ENCODE peak calls at places on chromosome 14, in seven cellular contexts. One of them, this sample, is unnamed. For H3K4me1, the result is how much of the 10 kb centered on the place peaks cover.

GRCh38 chr14:76259029-76259735 is 107.5 kb downstream of the GPATCH2L start:
- DNase-seq in GM23248: peak
- DNase-seq in PC-3: no peak
- DNase-seq in OCI-LY7: no peak
- DNase-seq in SK-N-SH: no peak
- DNase-seq in GM23338: no peak
- DNase-seq in HCT116: no peak
- DNase-seq in this sample: no peak

GRCh38 chr14:91369628-91370445 is 47.8 kb downstream of the CCDC88C start:
- DNase-seq in SK-N-SH: no peak
- DNase-seq in HCT116: no peak
- DNase-seq in OCI-LY7: no peak
- DNase-seq in PC-3: peak
- DNase-seq in GM23248: peak
- DNase-seq in GM23338: no peak
- DNase-seq in this sample: no peak

GRCh38 chr14:100531152-100531551 is 56.1 kb downstream of the BEGAIN start:
- DNase-seq in PC-3: no peak
- DNase-seq in GM23248: no peak
- DNase-seq in SK-N-SH: no peak
- DNase-seq in OCI-LY7: no peak
- DNase-seq in GM23338: no peak
- DNase-seq in HCT116: no peak
- DNase-seq in this sample: no peak

GRCh38 chr14:34235635-34236300 is 226.3 kb downstream of the SPTSSA start:
- DNase-seq in GM23338: no peak
- DNase-seq in OCI-LY7: no peak
- DNase-seq in SK-N-SH: no peak
- DNase-seq in PC-3: no peak
- DNase-seq in GM23248: no peak
- DNase-seq in HCT116: no peak
- DNase-seq in this sample: no peak

GRCh38 chr14:66709292-66709691 is 201.3 kb downstream of the GPHN start:
- DNase-seq in GM23338: no peak
- DNase-seq in GM23248: peak
- DNase-seq in OCI-LY7: no peak
- DNase-seq in PC-3: peak
- DNase-seq in SK-N-SH: no peak
- DNase-seq in HCT116: peak
- DNase-seq in this sample: no peak

GRCh38 chr14:69387311-69387710 is 10.8 kb downstream of the ERH start:
- DNase-seq in PC-3: no peak
- DNase-seq in GM23338: no peak
- DNase-seq in GM23248: peak
- DNase-seq in HCT116: no peak
- DNase-seq in SK-N-SH: no peak
- DNase-seq in OCI-LY7: no peak
- DNase-seq in this sample: no peak

GRCh38 chr14:67332468-67332867 is 27.1 kb downstream of the ATP6V1D start:
- DNase-seq in SK-N-SH: no peak
- DNase-seq in PC-3: peak
- DNase-seq in HCT116: no peak
- DNase-seq in GM23248: peak
- DNase-seq in GM23338: no peak
- DNase-seq in OCI-LY7: no peak
- DNase-seq in this sample: no peak

GRCh38 chr14:72909163-72909562 is 15.3 kb upstream of the DPF3 start:
- DNase-seq in SK-N-SH: no peak
- DNase-seq in GM23338: no peak
- DNase-seq in GM23248: peak
- DNase-seq in OCI-LY7: no peak
- DNase-seq in PC-3: no peak
- DNase-seq in HCT116: no peak
- DNase-seq in this sample: no peak

GRCh38 chr14:24784981-24785380 is 151.0 kb upstream of the GZMB start:
- DNase-seq in PC-3: no peak
- DNase-seq in GM23338: no peak
- DNase-seq in OCI-LY7: no peak
- DNase-seq in SK-N-SH: no peak
- DNase-seq in GM23248: no peak
- DNase-seq in HCT116: no peak
- DNase-seq in this sample: no peak

GRCh38 chr14:82724296-82724695 is 1190.6 kb upstream of the SEL1L start:
- DNase-seq in SK-N-SH: no peak
- DNase-seq in OCI-LY7: no peak
- DNase-seq in GM23338: no peak
- DNase-seq in PC-3: peak
- DNase-seq in GM23248: no peak
- DNase-seq in HCT116: no peak
- DNase-seq in this sample: no peak

GRCh38 chr14:21234112-21234511 is 35.1 kb downstream of the HNRNPC start:
- DNase-seq in PC-3: no peak
- DNase-seq in SK-N-SH: no peak
- DNase-seq in GM23248: peak
- DNase-seq in GM23338: no peak
- DNase-seq in HCT116: no peak
- DNase-seq in OCI-LY7: no peak
- DNase-seq in this sample: no peak

GRCh38 chr14:21233457-21234076 is 35.7 kb downstream of the HNRNPC start:
- DNase-seq in SK-N-SH: no peak
- DNase-seq in OCI-LY7: peak
- DNase-seq in HCT116: no peak
- DNase-seq in GM23338: peak
- DNase-seq in PC-3: no peak
- DNase-seq in GM23248: peak
- DNase-seq in this sample: peak

GRCh38 chr14:21229821-21230220 is 39.4 kb downstream of the HNRNPC start:
- DNase-seq in HCT116: no peak
- DNase-seq in OCI-LY7: no peak
- DNase-seq in GM23338: no peak
- DNase-seq in PC-3: no peak
- DNase-seq in SK-N-SH: no peak
- DNase-seq in GM23248: no peak
- DNase-seq in this sample: no peak

GRCh38 chr14:21227981-21228380 is 41.3 kb downstream of the HNRNPC start:
- DNase-seq in SK-N-SH: no peak
- DNase-seq in OCI-LY7: no peak
- DNase-seq in GM23248: no peak
- DNase-seq in PC-3: no peak
- DNase-seq in GM23338: no peak
- DNase-seq in HCT116: no peak
- DNase-seq in this sample: no peak

GRCh38 chr14:21231020-21231652 is 38.1 kb downstream of the HNRNPC start:
- DNase-seq in OCI-LY7: no peak
- DNase-seq in PC-3: no peak
- DNase-seq in HCT116: no peak
- DNase-seq in GM23248: no peak
- DNase-seq in GM23338: no peak
- DNase-seq in SK-N-SH: no peak
- DNase-seq in this sample: no peak
- H3K4me1 ChIP-seq in OCI-LY7: under half
- H3K4me1 ChIP-seq in PC-3: under half
- H3K4me1 ChIP-seq in HCT116: under half
- H3K4me1 ChIP-seq in GM23248: under half
- H3K4me1 ChIP-seq in GM23338: under half
- H3K4me1 ChIP-seq in SK-N-SH: under half
- H3K4me1 ChIP-seq in this sample: under half

GRCh38 chr14:92748259-92749016 is at the start of gene LGMN:
- DNase-seq in PC-3: peak
- DNase-seq in HCT116: peak
- DNase-seq in OCI-LY7: peak
- DNase-seq in GM23248: peak
- DNase-seq in SK-N-SH: peak
- DNase-seq in GM23338: peak
- DNase-seq in this sample: peak
- TF ChIP-seq EZH2phosphoT487 in PC-3: no peak
- TF ChIP-seq EZH2phosphoT487 in HCT116: no peak
- TF ChIP-seq EZH2phosphoT487 in OCI-LY7: no peak
- TF ChIP-seq EZH2phosphoT487 in GM23248: no peak
- TF ChIP-seq EZH2phosphoT487 in SK-N-SH: no peak
- TF ChIP-seq EZH2phosphoT487 in GM23338: no peak
- TF ChIP-seq EZH2phosphoT487 in this sample: no peak

GRCh38 chr14:89041245-89041585 is 216.8 kb downstream of the TTC8 start:
- DNase-seq in HCT116: peak
- DNase-seq in GM23248: no peak
- DNase-seq in GM23338: no peak
- DNase-seq in OCI-LY7: no peak
- DNase-seq in SK-N-SH: peak
- DNase-seq in PC-3: peak
- DNase-seq in this sample: no peak
- H3K4me2 ChIP-seq in HCT116: peak
- H3K4me2 ChIP-seq in GM23248: peak
- H3K4me2 ChIP-seq in GM23338: peak
- H3K4me2 ChIP-seq in OCI-LY7: no peak
- H3K4me2 ChIP-seq in SK-N-SH: peak
- H3K4me2 ChIP-seq in PC-3: peak
- H3K4me2 ChIP-seq in this sample: no peak

GRCh38 chr14:93086441-93087055 is 29.2 kb downstream of the ITPK1 start:
- DNase-seq in HCT116: no peak
- DNase-seq in SK-N-SH: no peak
- DNase-seq in GM23248: no peak
- DNase-seq in OCI-LY7: no peak
- DNase-seq in GM23338: no peak
- DNase-seq in PC-3: no peak
- DNase-seq in this sample: no peak
- H3K4me1 ChIP-seq in HCT116: under half
- H3K4me1 ChIP-seq in SK-N-SH: half or more
- H3K4me1 ChIP-seq in GM23248: under half
- H3K4me1 ChIP-seq in OCI-LY7: under half
- H3K4me1 ChIP-seq in GM23338: under half
- H3K4me1 ChIP-seq in PC-3: under half
- H3K4me1 ChIP-seq in this sample: under half

DNA sequence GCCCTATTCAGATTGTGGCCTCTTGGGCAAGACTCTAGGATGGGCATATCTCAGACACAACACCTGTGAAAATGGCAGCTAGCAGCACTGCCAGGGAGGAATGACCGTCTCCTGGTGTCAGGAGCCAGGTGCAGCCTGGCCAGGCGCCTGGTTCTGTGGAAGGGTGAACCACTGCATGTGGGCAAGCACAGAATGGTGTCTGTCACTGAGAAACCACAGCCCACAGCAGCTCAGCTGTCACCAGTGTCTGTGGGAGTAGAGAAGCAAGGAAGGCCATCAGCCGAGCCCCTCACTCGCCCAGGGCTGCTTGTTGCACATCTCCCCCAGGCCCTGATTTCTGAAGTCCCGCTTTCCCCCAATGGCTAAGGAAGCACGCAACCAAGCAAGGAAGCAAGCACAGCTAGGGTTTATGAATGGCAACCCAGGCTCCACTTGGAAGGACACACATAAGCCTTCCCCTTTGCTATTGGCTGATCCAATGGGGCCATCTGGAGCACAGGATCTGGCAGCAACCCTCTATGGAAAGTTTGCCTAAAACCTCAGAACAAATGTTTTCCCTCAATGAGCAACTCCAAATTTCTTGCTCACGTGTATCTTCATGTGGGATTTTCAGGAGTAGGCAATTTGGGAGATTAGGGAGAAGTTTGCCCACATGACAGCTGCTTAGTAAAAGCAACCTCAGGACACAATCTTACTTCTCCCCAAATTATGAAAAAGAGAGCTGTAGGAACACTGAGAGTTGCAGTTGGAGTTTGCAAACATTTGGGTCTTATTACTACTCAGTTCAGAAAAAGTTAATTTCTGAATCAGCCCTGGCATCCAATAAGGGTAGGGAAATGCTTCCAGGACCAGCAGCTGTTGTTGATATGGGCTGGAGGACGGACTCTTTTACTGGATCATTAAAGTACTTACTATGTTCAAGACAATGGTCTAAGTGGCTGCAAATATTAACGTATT is 44.7 kb downstream of the GPHB5 start:
- DNase-seq in OCI-LY7: no peak
- DNase-seq in GM23338: no peak
- DNase-seq in SK-N-SH: no peak
- DNase-seq in HCT116: no peak
- DNase-seq in GM23248: peak
- DNase-seq in PC-3: no peak
- DNase-seq in this sample: no peak
- TF ChIP-seq EZH2phosphoT487 in OCI-LY7: no peak
- TF ChIP-seq EZH2phosphoT487 in GM23338: no peak
- TF ChIP-seq EZH2phosphoT487 in SK-N-SH: no peak
- TF ChIP-seq EZH2phosphoT487 in HCT116: no peak
- TF ChIP-seq EZH2phosphoT487 in GM23248: no peak
- TF ChIP-seq EZH2phosphoT487 in PC-3: no peak
- TF ChIP-seq EZH2phosphoT487 in this sample: no peak

DNA sequence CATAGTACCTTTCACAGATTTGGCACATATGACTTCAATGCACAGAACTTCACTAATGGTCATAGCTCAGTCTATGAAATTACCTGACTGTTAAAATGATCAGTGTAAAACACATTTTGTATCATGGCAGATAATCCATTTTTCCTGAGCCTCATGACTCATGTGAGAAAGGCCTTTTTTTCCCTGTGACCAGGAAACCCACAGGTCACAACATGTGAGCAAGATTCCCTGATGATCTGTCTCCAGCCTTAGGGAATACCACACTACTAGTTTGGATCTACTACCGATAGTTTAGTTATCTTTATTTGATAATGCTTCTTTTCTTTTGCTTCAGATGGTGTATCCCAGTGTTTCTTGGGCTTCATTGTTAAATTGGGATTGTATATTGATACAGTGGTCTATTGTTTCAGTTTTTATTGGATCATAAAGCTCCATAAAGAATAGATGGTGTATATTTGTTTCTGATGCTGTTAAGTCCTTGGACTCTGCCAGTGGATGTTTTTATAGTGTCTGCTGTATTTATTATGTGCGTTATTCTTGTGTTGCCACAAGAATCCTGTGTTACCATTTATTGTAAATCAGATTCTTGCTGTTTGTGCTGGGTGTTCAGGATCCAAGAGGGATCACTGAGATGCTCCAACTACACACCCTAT is 248.7 kb upstream of the PELI2 start:
- DNase-seq in PC-3: peak
- DNase-seq in HCT116: no peak
- DNase-seq in OCI-LY7: no peak
- DNase-seq in GM23248: no peak
- DNase-seq in GM23338: no peak
- DNase-seq in SK-N-SH: no peak
- DNase-seq in this sample: no peak
- H3K4me2 ChIP-seq in PC-3: no peak
- H3K4me2 ChIP-seq in HCT116: no peak
- H3K4me2 ChIP-seq in OCI-LY7: no peak
- H3K4me2 ChIP-seq in GM23248: no peak
- H3K4me2 ChIP-seq in GM23338: no peak
- H3K4me2 ChIP-seq in SK-N-SH: no peak
- H3K4me2 ChIP-seq in this sample: no peak